ENCODE peak calls at places on chromosomes 12 and 14, in ten cellular contexts. One of them, this sample, is unnamed.

GRCh38 chr14:94370524-94370910 is 17.9 kb downstream of the SERPINA1 start:
- DNase-seq in SK-N-MC: no peak
- DNase-seq in NCI-H146: no peak
- DNase-seq in T-helper 1 cell: no peak
- DNase-seq in caudate nucleus: no peak
- DNase-seq in fibroblast of mammary gland: no peak
- DNase-seq in fibroblast of the aortic adventitia: no peak
- DNase-seq in NCI-H1092: no peak
- DNase-seq in fibroblast of the conjunctiva: no peak
- DNase-seq in stimulated activated CD4-positive, alpha-beta T cell treated with anti-CD3 and anti-CD28 coated beads, TNF-alpha, amount 100 ng/mL, for 1 hour: no peak
- DNase-seq in this sample: no peak

GRCh38 chr12:46956451-46957035 is 122.9 kb upstream of the PCED1B start:
- DNase-seq in fibroblast of the aortic adventitia: no peak
- DNase-seq in caudate nucleus: no peak
- DNase-seq in T-helper 1 cell: no peak
- DNase-seq in fibroblast of the conjunctiva: no peak
- DNase-seq in NCI-H146: no peak
- DNase-seq in NCI-H1092: no peak
- DNase-seq in SK-N-MC: no peak
- DNase-seq in stimulated activated CD4-positive, alpha-beta T cell treated with anti-CD3 and anti-CD28 coated beads, TNF-alpha, amount 100 ng/mL, for 1 hour: no peak
- DNase-seq in fibroblast of mammary gland: no peak
- DNase-seq in this sample: no peak

GRCh38 chr12:19530631-19531020 is 91.3 kb downstream of the AEBP2 start:
- DNase-seq in NCI-H146: no peak
- DNase-seq in caudate nucleus: no peak
- DNase-seq in SK-N-MC: no peak
- DNase-seq in NCI-H1092: no peak
- DNase-seq in T-helper 1 cell: no peak
- DNase-seq in fibroblast of the aortic adventitia: peak; percentile 58
- DNase-seq in fibroblast of mammary gland: peak; percentile 60
- DNase-seq in stimulated activated CD4-positive, alpha-beta T cell treated with anti-CD3 and anti-CD28 coated beads, TNF-alpha, amount 100 ng/mL, for 1 hour: no peak
- DNase-seq in fibroblast of the conjunctiva: no peak
- DNase-seq in this sample: no peak

GRCh38 chr14:78023112-78023511 is 147.1 kb upstream of the NRXN3 start:
- DNase-seq in caudate nucleus: no peak
- DNase-seq in T-helper 1 cell: no peak
- DNase-seq in stimulated activated CD4-positive, alpha-beta T cell treated with anti-CD3 and anti-CD28 coated beads, TNF-alpha, amount 100 ng/mL, for 1 hour: no peak
- DNase-seq in fibroblast of the conjunctiva: no peak
- DNase-seq in fibroblast of the aortic adventitia: no peak
- DNase-seq in fibroblast of mammary gland: no peak
- DNase-seq in SK-N-MC: no peak
- DNase-seq in NCI-H1092: no peak
- DNase-seq in NCI-H146: no peak
- DNase-seq in this sample: no peak

GRCh38 chr12:109920266-109920780 is 20.2 kb downstream of the TCHP start:
- DNase-seq in caudate nucleus: no peak
- DNase-seq in stimulated activated CD4-positive, alpha-beta T cell treated with anti-CD3 and anti-CD28 coated beads, TNF-alpha, amount 100 ng/mL, for 1 hour: no peak
- DNase-seq in NCI-H1092: no peak
- DNase-seq in fibroblast of the conjunctiva: no peak
- DNase-seq in fibroblast of the aortic adventitia: no peak
- DNase-seq in SK-N-MC: no peak
- DNase-seq in NCI-H146: no peak
- DNase-seq in T-helper 1 cell: no peak
- DNase-seq in fibroblast of mammary gland: no peak
- DNase-seq in this sample: no peak

GRCh38 chr12:66453837-66454236 is 151.5 kb downstream of the HELB start:
- DNase-seq in fibroblast of the conjunctiva: no peak
- DNase-seq in caudate nucleus: no peak
- DNase-seq in T-helper 1 cell: peak; percentile 36
- DNase-seq in NCI-H1092: no peak
- DNase-seq in NCI-H146: no peak
- DNase-seq in fibroblast of mammary gland: no peak
- DNase-seq in fibroblast of the aortic adventitia: no peak
- DNase-seq in SK-N-MC: no peak
- DNase-seq in stimulated activated CD4-positive, alpha-beta T cell treated with anti-CD3 and anti-CD28 coated beads, TNF-alpha, amount 100 ng/mL, for 1 hour: no peak
- DNase-seq in this sample: no peak

GRCh38 chr14:102028733-102029132 is 58.1 kb downstream of the HSP90AA1 start:
- DNase-seq in fibroblast of the conjunctiva: peak; percentile 35
- DNase-seq in T-helper 1 cell: no peak
- DNase-seq in fibroblast of mammary gland: peak; percentile 76
- DNase-seq in NCI-H1092: no peak
- DNase-seq in SK-N-MC: no peak
- DNase-seq in NCI-H146: no peak
- DNase-seq in stimulated activated CD4-positive, alpha-beta T cell treated with anti-CD3 and anti-CD28 coated beads, TNF-alpha, amount 100 ng/mL, for 1 hour: no peak
- DNase-seq in caudate nucleus: no peak
- DNase-seq in fibroblast of the aortic adventitia: peak; percentile 85
- DNase-seq in this sample: no peak

GRCh38 chr14:74492413-74493342 is at the start of gene NPC2:
- DNase-seq in stimulated activated CD4-positive, alpha-beta T cell treated with anti-CD3 and anti-CD28 coated beads, TNF-alpha, amount 100 ng/mL, for 1 hour: no peak
- DNase-seq in fibroblast of mammary gland: no peak
- DNase-seq in NCI-H1092: no peak
- DNase-seq in fibroblast of the aortic adventitia: peak; percentile 37
- DNase-seq in T-helper 1 cell: no peak
- DNase-seq in fibroblast of the conjunctiva: no peak
- DNase-seq in NCI-H146: no peak
- DNase-seq in caudate nucleus: no peak
- DNase-seq in SK-N-MC: no peak
- DNase-seq in this sample: no peak

GRCh38 chr14:55071870-55072640 is 20.6 kb downstream of the MAPK1IP1L start:
- DNase-seq in fibroblast of the conjunctiva: no peak
- DNase-seq in NCI-H146: no peak
- DNase-seq in stimulated activated CD4-positive, alpha-beta T cell treated with anti-CD3 and anti-CD28 coated beads, TNF-alpha, amount 100 ng/mL, for 1 hour: no peak
- DNase-seq in caudate nucleus: peak; percentile 7
- DNase-seq in SK-N-MC: no peak
- DNase-seq in T-helper 1 cell: no peak
- DNase-seq in fibroblast of the aortic adventitia: peak; percentile 91
- DNase-seq in NCI-H1092: no peak
- DNase-seq in fibroblast of mammary gland: peak; percentile 92
- DNase-seq in this sample: no peak

GRCh38 chr12:121093487-121093891 is 39.2 kb upstream of the P2RX7 start:
- DNase-seq in fibroblast of the aortic adventitia: no peak
- DNase-seq in fibroblast of mammary gland: no peak
- DNase-seq in caudate nucleus: no peak
- DNase-seq in SK-N-MC: no peak
- DNase-seq in NCI-H146: no peak
- DNase-seq in T-helper 1 cell: no peak
- DNase-seq in stimulated activated CD4-positive, alpha-beta T cell treated with anti-CD3 and anti-CD28 coated beads, TNF-alpha, amount 100 ng/mL, for 1 hour: no peak
- DNase-seq in NCI-H1092: no peak
- DNase-seq in fibroblast of the conjunctiva: no peak
- DNase-seq in this sample: peak; percentile 22

This sample was measured in NCI-H524.